ENCODE peak calls at places on chromosomes 13 and 19, in nine cellular contexts. L is breast epithelium, Q is stomach, O is SK-N-SH, U is GM23338, B is HCT116, T is suprapubic skin, W is H1, Y is Panc1. S is an unnamed sample. For H3K27me3, the result is how much of the 10 kb centered on the place peaks cover.

GRCh38 chr13:80630685-80631121 is 289.8 kb upstream of the SPRY2 start:
- DNase-seq in T (no peak), Y (no peak), W (no peak), U (no peak), Q (no peak), B (no peak), L (no peak), O (no peak), S (no peak)

GRCh38 chr19:17450264-17451075 is 2.0 kb upstream of the TMEM221 start:
- DNase-seq in T (no peak), O (no peak), U (no peak), W (no peak), L (no peak), Q (no peak), B (peak), Y (no peak), S (no peak)

GRCh38 chr13:76965759-76966421 is 17.6 kb downstream of the ACOD1 start:
- DNase-seq in T (no peak), U (no peak), Y (no peak), W (no peak), B (no peak), O (peak), Q (peak), L (no peak), S (no peak)

GRCh38 chr13:83987394-83987793 is 105.1 kb upstream of the SLITRK1 start:
- DNase-seq in W (no peak), U (no peak), T (no peak), Q (no peak), Y (no peak), O (no peak), B (no peak), L (no peak), S (no peak)

GRCh38 chr19:17137417-17137816 is 61.8 kb downstream of the MYO9B start:
- DNase-seq in Y (no peak), B (no peak), W (no peak), O (no peak), L (no peak), T (no peak), U (no peak), Q (peak), S (no peak)

GRCh38 chr13:111515648-111516047 is 195.2 kb downstream of the TEX29 start:
- DNase-seq in L (no peak), O (no peak), Q (no peak), Y (no peak), U (no peak), B (no peak), T (no peak), W (no peak), S (no peak)

GRCh38 chr13:25898991-25899390 is 152.8 kb downstream of the SHISA2 start:
- DNase-seq in Q (no peak), Y (no peak), L (no peak), W (no peak), U (no peak), B (no peak), O (no peak), T (no peak), S (no peak)

GRCh38 chr19:47494729-47495128 is 10.7 kb upstream of the KPTN start:
- DNase-seq in Y (no peak), L (no peak), Q (no peak), B (no peak), O (peak), U (no peak), T (no peak), W (no peak), S (no peak)

GRCh38 chr19:10852098-10852800 is 4.0 kb downstream of the C19orf38 start:
- DNase-seq in B (no peak), Y (no peak), T (no peak), Q (no peak), L (no peak), O (no peak), W (no peak), U (no peak), S (no peak)

GRCh38 chr19:38720559-38721236 is 23.6 kb downstream of the CAPN12 start:
- DNase-seq in W (no peak), O (no peak), L (no peak), U (no peak), Y (no peak), Q (no peak), B (no peak), T (no peak), S (no peak)

GRCh38 chr13:47100214-47100853 is 203.5 kb upstream of the HTR2A start:
- DNase-seq in B (no peak), Q (no peak), L (no peak), T (no peak), U (no peak), Y (no peak), O (peak), W (no peak), S (no peak)

GRCh38 chr13:91017031-91017668 is 330.3 kb upstream of the MIR17HG start:
- DNase-seq in Y (peak), O (peak), U (peak), Q (peak), L (no peak), B (peak), W (peak), T (no peak), S (no peak)

GRCh38 chr13:76307157-76307556 is 579.0 kb downstream of the KCTD12 start:
- DNase-seq in U (no peak), W (no peak), L (no peak), T (no peak), B (no peak), Q (no peak), Y (no peak), O (no peak), S (no peak)

GRCh38 chr19:57815247-57816075 is 748 bp upstream of the ZNF552 start:
- DNase-seq in L (no peak), B (no peak), Q (peak), W (no peak), U (no peak), T (no peak), O (no peak), Y (no peak), S (no peak)

GRCh38 chr13:25648996-25649633 is 277.3 kb downstream of the ATP8A2 start:
- DNase-seq in B (no peak), U (no peak), Q (no peak), T (no peak), Y (no peak), W (no peak), L (no peak), O (no peak), S (no peak)

GRCh38 chr13:41614671-41615519 is 157.5 kb downstream of the RGCC start:
- DNase-seq in T (no peak), W (no peak), L (no peak), Y (no peak), O (no peak), Q (no peak), B (no peak), U (no peak), S (no peak)

GRCh38 chr13:104099750-104100149 is 1033.5 kb upstream of the SLC10A2 start:
- DNase-seq in O (no peak), L (no peak), W (no peak), Y (no peak), T (no peak), U (no peak), Q (no peak), B (no peak), S (no peak)

GRCh38 chr19:43575955-43576451 is 402 bp downstream of the PINLYP start:
- DNase-seq in Y (no peak), L (no peak), O (no peak), W (no peak), U (no peak), T (no peak), Q (no peak), B (no peak), S (no peak)

GRCh38 chr19:32570081-32570785 is 10.8 kb upstream of the PDCD5 start:
- DNase-seq in Q (peak), U (peak), W (peak), Y (peak), L (peak), T (no peak), O (peak), B (peak), S (no peak)

DNA sequence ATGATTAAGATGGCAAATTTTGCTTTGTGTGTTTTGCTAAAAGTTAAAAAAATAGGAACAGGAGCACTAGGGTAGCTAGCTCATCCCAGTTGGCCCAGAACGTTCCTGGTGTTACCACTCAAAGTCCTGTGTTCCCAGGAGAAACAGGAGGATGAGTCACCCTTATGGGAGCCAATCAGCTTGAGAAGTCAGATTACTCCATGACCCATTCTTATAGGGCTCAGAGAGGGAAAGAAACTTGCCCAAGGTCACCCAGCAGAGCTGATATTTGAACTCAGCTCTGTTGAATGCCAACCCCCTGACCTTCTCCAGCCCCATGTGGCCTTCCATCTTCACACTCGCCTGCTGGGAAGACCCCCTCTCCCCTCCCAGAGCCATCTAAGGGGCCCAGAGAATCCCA is 13.0 kb downstream of the NMRK2 start:
- DNase-seq in O (no peak), Q (no peak), T (no peak), Y (no peak), B (no peak), L (no peak), W (no peak), U (no peak), S (no peak)
- H3K27me3 ChIP-seq in O (under half), Q (under half), T (under half), Y (under half), B (under half), L (under half), W (under half), U (under half), S (under half)

DNA sequence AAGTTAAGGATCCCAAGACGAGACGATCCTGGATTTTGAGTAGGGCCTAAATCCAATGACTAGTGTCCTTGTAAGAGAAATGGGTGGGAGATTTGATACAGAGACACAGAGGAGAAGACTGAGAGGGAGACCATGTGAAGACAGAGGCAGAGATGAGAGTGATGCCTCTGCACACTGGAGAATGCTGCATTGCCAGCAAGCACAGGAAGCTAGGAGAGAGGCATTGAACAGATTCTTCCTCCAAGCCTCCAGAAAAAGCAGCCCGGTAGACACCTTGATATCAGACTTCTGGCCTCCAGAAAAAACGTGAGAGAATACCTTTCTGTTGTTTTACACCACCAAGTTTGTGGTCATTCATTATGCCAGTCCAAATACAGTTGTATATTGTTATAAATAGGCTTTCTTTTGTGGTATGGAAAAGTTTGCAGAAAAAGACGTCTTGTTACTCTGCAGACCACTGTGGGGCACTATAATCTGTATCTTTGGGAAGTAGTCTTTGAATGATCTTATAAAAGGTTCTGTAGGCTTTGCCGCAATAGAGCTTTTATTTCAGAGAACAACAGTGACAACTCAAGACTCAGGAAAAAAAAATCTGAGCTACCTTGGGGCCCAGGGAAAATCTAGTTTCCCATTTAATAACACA is 17.9 kb upstream of the RFC3 start:
- DNase-seq in Q (no peak), Y (no peak), L (no peak), O (peak), T (no peak), W (no peak), U (peak), B (peak), S (no peak)
- TF ChIP-seq CTCF in Q (no peak), Y (peak), L (no peak), O (peak), T (no peak), W (peak), U (peak), B (peak), S (no peak)

GRCh38 chr19:19134687-19135158 is 3.6 kb downstream of the TMEM161A start:
- DNase-seq in L (no peak), O (peak), T (no peak), W (peak), Q (peak), B (no peak), Y (no peak), U (peak), S (no peak)
- TF ChIP-seq POLR2AphosphoS5 in L (no peak), O (no peak), T (no peak), W (peak), Q (no peak), B (peak), Y (no peak), U (peak), S (no peak)

GRCh38 chr19:50204081-50204428 is 633 bp downstream of the MYH14 start:
- DNase-seq in Y (no peak), B (no peak), W (no peak), L (no peak), O (no peak), T (no peak), Q (no peak), U (no peak), S (no peak)

GRCh38 chr19:50204811-50205675 is 1.6 kb downstream of the MYH14 start:
- DNase-seq in L (peak), Q (peak), T (peak), U (peak), O (peak), B (peak), W (peak), Y (no peak), S (no peak)

GRCh38 chr19:50207730-50208129 is 4.3 kb downstream of the MYH14 start:
- DNase-seq in W (no peak), Q (no peak), T (no peak), Y (no peak), O (no peak), B (no peak), U (no peak), L (no peak), S (no peak)

GRCh38 chr19:50206191-50206590 is 2.8 kb downstream of the MYH14 start:
- DNase-seq in O (no peak), W (no peak), U (no peak), T (no peak), B (no peak), Y (no peak), Q (no peak), L (no peak), S (no peak)

GRCh38 chr19:50205681-50206138 is 2.3 kb downstream of the MYH14 start:
- DNase-seq in W (peak), U (peak), O (no peak), Y (no peak), B (no peak), Q (peak), T (peak), L (peak), S (no peak)
- H3K27me3 ChIP-seq in W (under half), U (under half), O (half or more), Y (under half), B (under half), Q (under half), T (under half), L (under half), S (under half)

DNA sequence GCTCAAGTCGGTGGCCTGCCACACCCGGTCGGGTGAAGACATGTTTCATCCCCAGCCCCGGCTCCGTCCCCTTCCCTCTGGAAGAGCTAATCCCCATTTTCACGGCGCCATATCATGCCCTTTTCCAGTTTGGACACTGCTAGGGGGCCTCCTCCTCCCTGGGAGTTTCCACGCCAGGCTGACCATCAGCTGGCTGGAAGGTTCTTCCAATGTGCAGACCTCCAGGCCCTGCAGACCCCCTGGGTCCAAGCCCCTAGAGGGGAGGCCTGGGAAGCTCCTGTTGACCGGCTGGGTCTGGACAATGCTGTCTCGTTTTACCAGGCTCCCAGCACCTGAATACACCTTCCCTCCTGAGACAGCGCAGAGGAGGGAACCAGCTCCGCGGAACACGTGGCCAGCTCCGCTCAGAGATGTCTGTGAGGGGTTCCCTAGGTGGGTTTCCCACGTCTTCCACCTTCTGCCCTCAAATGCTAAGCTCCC is 44.7 kb upstream of the RANBP3 start:
- DNase-seq in W (no peak), Y (no peak), Q (no peak), L (no peak), T (no peak), U (no peak), O (no peak), B (no peak), S (no peak)
- TF ChIP-seq CTCF in W (no peak), Y (no peak), Q (no peak), L (no peak), T (no peak), U (no peak), O (no peak), B (no peak), S (no peak)

GRCh38 chr19:19319725-19320361 is 466 bp downstream of the SUGP1 start:
- DNase-seq in B (no peak), W (no peak), U (peak), T (no peak), L (no peak), O (peak), Y (no peak), Q (no peak), S (no peak)

GRCh38 chr19:19316082-19316481 is 4.2 kb downstream of the SUGP1 start:
- DNase-seq in W (no peak), T (no peak), O (no peak), Q (no peak), L (no peak), B (no peak), Y (no peak), U (no peak), S (no peak)

GRCh38 chr19:19324059-19324755 is 3.6 kb downstream of the MAU2 start:
- DNase-seq in L (no peak), B (no peak), T (no peak), W (no peak), U (no peak), O (no peak), Q (no peak), Y (no peak), S (no peak)

GRCh38 chr19:19321143-19321577 is 531 bp downstream of the MAU2 start:
- DNase-seq in Q (no peak), T (no peak), O (peak), Y (no peak), L (no peak), U (peak), W (peak), B (no peak), S (no peak)

DNA sequence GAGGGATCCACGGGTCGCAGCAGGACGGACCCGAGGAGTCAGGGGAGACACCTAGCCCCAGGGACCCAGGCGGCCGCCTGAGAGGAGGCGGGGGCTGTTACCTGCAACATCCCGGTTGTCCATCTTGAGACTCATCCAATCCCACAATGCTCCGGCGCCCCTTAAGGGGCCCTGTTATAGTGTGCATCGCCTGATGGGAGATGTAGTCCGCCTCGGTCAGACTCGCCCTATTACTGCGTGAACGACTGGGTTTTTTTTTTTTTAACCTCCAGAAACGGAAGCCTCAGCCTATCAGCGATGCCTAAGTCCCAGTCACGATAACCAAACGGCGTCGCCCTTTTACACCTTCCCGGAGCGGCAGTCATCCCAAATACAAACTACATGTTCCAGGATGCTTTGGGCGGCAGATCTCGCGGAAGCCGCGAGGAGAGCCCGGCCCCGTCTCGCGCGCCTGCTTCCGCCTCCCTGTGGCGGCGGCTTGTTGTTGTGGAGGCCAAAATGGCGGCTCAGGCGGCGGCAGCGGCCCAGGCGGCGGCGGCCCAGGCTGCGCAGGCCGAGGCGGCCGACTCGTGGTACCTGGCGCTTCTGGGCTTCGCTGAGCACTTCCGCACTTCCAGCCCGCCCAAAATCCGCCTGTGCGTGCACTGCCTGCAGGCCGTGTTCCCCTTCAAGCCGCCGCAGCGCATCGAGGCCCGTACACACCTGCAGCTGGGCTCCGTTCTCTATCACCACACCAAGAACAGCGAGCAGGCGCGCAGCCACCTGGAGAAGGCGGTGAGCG is at the start of the genes MAU2 and SUGP1:
- DNase-seq in U (peak), B (peak), Q (peak), T (peak), W (peak), L (peak), O (peak), Y (peak), S (no peak)
- TF ChIP-seq POLR2AphosphoS5 in U (peak), B (peak), Q (peak), T (peak), W (peak), L (peak), O (peak), Y (peak), S (peak)

GRCh38 chr13:101488734-101489133 is 36.3 kb downstream of the ITGBL1 start:
- DNase-seq in B (no peak), Y (no peak), W (no peak), L (no peak), Q (no peak), U (no peak), T (no peak), O (no peak), S (no peak)
- H3K27me3 ChIP-seq in B (under half), Y (under half), W (under half), L (under half), Q (under half), U (under half), T (under half), O (under half), S (under half)

GRCh38 chr19:18685597-18686164 is 2.2 kb downstream of the CRTC1 start:
- DNase-seq in W (no peak), U (no peak), O (no peak), Q (no peak), L (no peak), T (no peak), Y (no peak), B (no peak), S (no peak)

GRCh38 chr19:18684642-18684993 is 1.1 kb downstream of the CRTC1 start:
- DNase-seq in W (no peak), U (no peak), Y (no peak), L (no peak), T (no peak), B (no peak), O (no peak), Q (no peak), S (no peak)

GRCh38 chr19:18683955-18684641 is 618 bp downstream of the CRTC1 start:
- DNase-seq in U (no peak), T (no peak), Q (no peak), Y (no peak), B (no peak), W (no peak), O (no peak), L (no peak), S (no peak)

GRCh38 chr19:18682807-18683108 is 722 bp upstream of the CRTC1 start:
- DNase-seq in L (no peak), U (no peak), B (no peak), O (no peak), Q (no peak), Y (no peak), T (no peak), W (no peak), S (no peak)

GRCh38 chr19:18683109-18683954 is at the start of gene CRTC1:
- DNase-seq in U (peak), Q (peak), Y (no peak), L (peak), O (peak), W (peak), T (peak), B (peak), S (no peak)
- TF ChIP-seq CTCF in U (no peak), Q (no peak), Y (no peak), L (no peak), O (peak), W (no peak), T (no peak), B (no peak), S (no peak)

S was measured in vagina.